ENCODE peak calls at places on chromosomes 12 and 14, in seven cellular contexts. M is CD4-positive, CD25-positive, alpha-beta regulatory T cell; B is HCT116; Y is heart left ventricle; Z is uterus; R is lower lobe of right lung; T is ovary. V is an unnamed sample. For H3K4me1, the result is how much of the 10 kb centered on the place peaks cover.

GRCh38 chr12:107129315-107129930 is 36.1 kb upstream of the CRY1 start:
- DNase-seq in M (no peak), B (no peak), Y (no peak), Z (no peak), R (no peak), T (no peak), V (peak)

GRCh38 chr12:3200779-3201738 is 123.9 kb downstream of the TSPAN9 start:
- DNase-seq in M (no peak), B (no peak), Y (no peak), Z (no peak), R (no peak), T (peak), V (no peak)

GRCh38 chr12:121779422-121779895 is 14.0 kb downstream of the RHOF start:
- DNase-seq in M (no peak), B (no peak), Y (no peak), Z (no peak), R (no peak), T (no peak), V (no peak)

GRCh38 chr14:24629521-24629920 is 4.5 kb downstream of the GZMB start:
- DNase-seq in M (no peak), B (no peak), Y (no peak), Z (no peak), R (no peak), T (no peak), V (no peak)

GRCh38 chr14:63966407-63966806 is 113.6 kb downstream of the SYNE2 start:
- DNase-seq in M (no peak), B (no peak), Y (no peak), Z (no peak), R (no peak), T (no peak), V (no peak)

GRCh38 chr12:45655186-45655585 is 74.3 kb upstream of the ARID2 start:
- DNase-seq in M (peak), B (no peak), Y (no peak), Z (no peak), R (no peak), T (no peak), V (no peak)

GRCh38 chr12:48750215-48750614 is 33.7 kb upstream of the CCNT1 start:
- DNase-seq in M (no peak), B (no peak), Y (no peak), Z (no peak), R (no peak), T (no peak), V (no peak)

GRCh38 chr12:127334324-127334723 is 932.6 kb upstream of the TMEM132C start:
- DNase-seq in M (no peak), B (no peak), Y (no peak), Z (no peak), R (no peak), T (no peak), V (no peak)

GRCh38 chr14:58298880-58299664 is 717 bp downstream of the ARID4A start:
- DNase-seq in M (peak), B (no peak), Y (peak), Z (peak), R (peak), T (peak), V (peak)

GRCh38 chr14:63938198-63939005 is 85.6 kb downstream of the SYNE2 start:
- DNase-seq in M (peak), B (no peak), Y (no peak), Z (no peak), R (no peak), T (no peak), V (no peak)

GRCh38 chr12:22313276-22313995 is 21.1 kb downstream of the ST8SIA1 start:
- DNase-seq in M (no peak), B (no peak), Y (no peak), Z (no peak), R (no peak), T (no peak), V (peak)

GRCh38 chr12:124390442-124391116 is 95.7 kb downstream of the RFLNA start:
- DNase-seq in M (no peak), B (peak), Y (peak), Z (no peak), R (peak), T (peak), V (no peak)

GRCh38 chr14:21039585-21040369 is 2.4 kb upstream of the RNASE7 start:
- DNase-seq in M (peak), B (peak), Y (peak), Z (peak), R (no peak), T (peak), V (peak)

GRCh38 chr12:3962661-3963483 is 89.7 kb upstream of the PARP11 start:
- DNase-seq in M (peak), B (no peak), Y (no peak), Z (no peak), R (peak), T (no peak), V (no peak)

GRCh38 chr14:53491256-53491905 is 338.3 kb upstream of the DDHD1 start:
- DNase-seq in M (no peak), B (no peak), Y (no peak), Z (no peak), R (no peak), T (no peak), V (no peak)

GRCh38 chr12:108696111-108696995 is 35.0 kb downstream of the CORO1C start:
- DNase-seq in M (no peak), B (no peak), Y (no peak), Z (peak), R (no peak), T (no peak), V (no peak)

GRCh38 chr12:11607313-11608081 is 42.0 kb upstream of the ETV6 start:
- DNase-seq in M (no peak), B (no peak), Y (no peak), Z (no peak), R (no peak), T (no peak), V (no peak)

GRCh38 chr12:117067638-117068037 is 31.6 kb downstream of the TESC start:
- DNase-seq in M (no peak), B (no peak), Y (no peak), Z (no peak), R (no peak), T (no peak), V (no peak)

GRCh38 chr14:95623195-95623594 is 63.0 kb upstream of the TCL1B start:
- DNase-seq in M (no peak), B (no peak), Y (no peak), Z (no peak), R (no peak), T (peak), V (no peak)

GRCh38 chr12:110317921-110318320 is 36.9 kb downstream of the ATP2A2 start:
- DNase-seq in M (no peak), B (no peak), Y (no peak), Z (no peak), R (no peak), T (no peak), V (no peak)

GRCh38 chr12:39581592-39581991 is 38.0 kb downstream of the ABCD2 start:
- DNase-seq in M (no peak), B (peak), Y (no peak), Z (no peak), R (no peak), T (no peak), V (no peak)

GRCh38 chr14:104246401-104247335 is 108.3 kb downstream of the KIF26A start:
- DNase-seq in M (no peak), B (no peak), Y (no peak), Z (peak), R (peak), T (peak), V (no peak)

GRCh38 chr14:72948481-72949138 is 22.3 kb downstream of the DCAF4 start:
- DNase-seq in M (peak), B (peak), Y (peak), Z (peak), R (peak), T (peak), V (peak)

GRCh38 chr14:20866963-20867362 is 24.2 kb upstream of the RNASE3 start:
- DNase-seq in M (no peak), B (peak), Y (no peak), Z (no peak), R (no peak), T (no peak), V (no peak)

GRCh38 chr14:83706555-83706954 is 1823.4 kb upstream of the FLRT2 start:
- DNase-seq in M (no peak), B (no peak), Y (no peak), Z (no peak), R (no peak), T (no peak), V (no peak)

GRCh38 chr12:59044791-59045190 is 124.5 kb upstream of the LRIG3 start:
- DNase-seq in M (no peak), B (no peak), Y (no peak), Z (no peak), R (no peak), T (no peak), V (no peak)

GRCh38 chr12:67323007-67323406 is 53.8 kb downstream of the CAND1 start:
- DNase-seq in M (no peak), B (no peak), Y (no peak), Z (no peak), R (no peak), T (no peak), V (no peak)

GRCh38 chr12:22665476-22665875 is 40.5 kb downstream of the ETNK1 start:
- DNase-seq in M (no peak), B (no peak), Y (no peak), Z (no peak), R (no peak), T (no peak), V (no peak)

GRCh38 chr14:93984070-93984469 is 7.7 kb upstream of the ASB2 start:
- DNase-seq in M (no peak), B (no peak), Y (no peak), Z (no peak), R (peak), T (no peak), V (peak)

GRCh38 chr12:53530920-53531319 is 23.6 kb upstream of the NPFF start:
- DNase-seq in M (no peak), B (peak), Y (no peak), Z (no peak), R (no peak), T (no peak), V (no peak)

GRCh38 chr12:92136883-92137582 is 8.6 kb downstream of the BTG1 start:
- DNase-seq in M (peak), B (peak), Y (no peak), Z (no peak), R (no peak), T (no peak), V (no peak)

GRCh38 chr12:92136021-92136735 is 9.5 kb downstream of the BTG1 start:
- DNase-seq in M (no peak), B (no peak), Y (no peak), Z (no peak), R (no peak), T (no peak), V (no peak)

GRCh38 chr12:92133795-92134637 is 11.6 kb downstream of the BTG1 start:
- DNase-seq in M (no peak), B (no peak), Y (no peak), Z (no peak), R (no peak), T (no peak), V (peak)

GRCh38 chr12:92133166-92133565 is 12.5 kb downstream of the BTG1 start:
- DNase-seq in M (no peak), B (no peak), Y (no peak), Z (no peak), R (no peak), T (no peak), V (peak)

DNA sequence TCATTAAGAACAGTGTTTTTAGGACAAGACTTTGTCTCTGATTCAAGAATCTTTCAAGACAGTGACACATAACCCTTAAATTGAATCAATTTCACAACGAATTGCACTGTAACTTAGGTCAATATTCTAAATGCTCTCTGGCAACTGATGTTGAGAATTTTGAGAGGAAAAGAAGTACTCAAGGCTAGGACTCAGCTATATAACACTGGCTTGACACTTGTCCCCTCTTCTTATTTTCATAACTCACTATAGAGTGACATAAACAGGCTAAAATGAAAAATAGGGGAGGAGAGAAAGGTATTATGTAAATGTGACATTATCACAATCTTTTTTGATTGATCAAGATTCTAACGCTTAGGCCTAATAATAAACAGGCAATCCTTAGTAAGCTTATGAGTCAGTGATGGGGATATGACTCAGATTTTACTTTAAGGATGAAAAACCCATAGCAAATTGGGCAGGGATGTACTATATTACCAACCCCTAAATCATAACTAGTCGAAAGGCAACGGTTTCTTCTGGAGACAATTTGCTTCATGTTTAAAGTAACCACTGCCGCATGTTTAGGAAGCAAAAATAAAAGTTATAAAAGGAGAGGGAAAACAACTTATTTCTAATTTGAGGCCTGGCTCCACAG is 10.9 kb downstream of the BTG1 start:
- DNase-seq in M (no peak), B (no peak), Y (no peak), Z (no peak), R (no peak), T (no peak), V (no peak)
- H3K27ac ChIP-seq in M (peak), B (no peak), Y (peak), Z (peak), R (peak), T (peak), V (no peak)

GRCh38 chr14:102759416-102759815 is 17.8 kb upstream of the TRAF3 start:
- DNase-seq in M (no peak), B (no peak), Y (no peak), Z (no peak), R (no peak), T (no peak), V (peak)
- H3K4me1 ChIP-seq in M (under half), B (under half), Y (under half), Z (under half), R (under half), T (under half), V (under half)

GRCh38 chr14:61545716-61546455 is 149.4 kb upstream of the HIF1A start:
- DNase-seq in M (no peak), B (no peak), Y (no peak), Z (no peak), R (no peak), T (no peak), V (peak)

GRCh38 chr14:61543946-61544345 is 151.4 kb upstream of the HIF1A start:
- DNase-seq in M (no peak), B (no peak), Y (no peak), Z (no peak), R (no peak), T (no peak), V (no peak)

GRCh38 chr14:61542848-61543790 is 152.2 kb upstream of the HIF1A start:
- DNase-seq in M (no peak), B (no peak), Y (no peak), Z (no peak), R (no peak), T (no peak), V (no peak)

GRCh38 chr14:61547186-61548121 is 147.9 kb upstream of the HIF1A start:
- DNase-seq in M (no peak), B (no peak), Y (no peak), Z (no peak), R (no peak), T (no peak), V (peak)

GRCh38 chr14:61544448-61545202 is 150.7 kb upstream of the HIF1A start:
- DNase-seq in M (no peak), B (no peak), Y (no peak), Z (no peak), R (no peak), T (no peak), V (no peak)
- H3K27ac ChIP-seq in M (no peak), B (no peak), Y (peak), Z (no peak), R (peak), T (no peak), V (no peak)

GRCh38 chr14:68474741-68475140 is 318.1 kb downstream of the ZFP36L1 start:
- DNase-seq in M (no peak), B (no peak), Y (no peak), Z (no peak), R (no peak), T (no peak), V (no peak)

GRCh38 chr14:68475802-68476201 is 317.1 kb downstream of the ZFP36L1 start:
- DNase-seq in M (no peak), B (no peak), Y (no peak), Z (no peak), R (no peak), T (no peak), V (no peak)

GRCh38 chr14:68471964-68472508 is 320.8 kb downstream of the ZFP36L1 start:
- DNase-seq in M (no peak), B (no peak), Y (no peak), Z (no peak), R (no peak), T (no peak), V (no peak)

GRCh38 chr14:68473050-68473449 is 319.8 kb downstream of the ZFP36L1 start:
- DNase-seq in M (no peak), B (no peak), Y (no peak), Z (no peak), R (no peak), T (no peak), V (no peak)

DNA sequence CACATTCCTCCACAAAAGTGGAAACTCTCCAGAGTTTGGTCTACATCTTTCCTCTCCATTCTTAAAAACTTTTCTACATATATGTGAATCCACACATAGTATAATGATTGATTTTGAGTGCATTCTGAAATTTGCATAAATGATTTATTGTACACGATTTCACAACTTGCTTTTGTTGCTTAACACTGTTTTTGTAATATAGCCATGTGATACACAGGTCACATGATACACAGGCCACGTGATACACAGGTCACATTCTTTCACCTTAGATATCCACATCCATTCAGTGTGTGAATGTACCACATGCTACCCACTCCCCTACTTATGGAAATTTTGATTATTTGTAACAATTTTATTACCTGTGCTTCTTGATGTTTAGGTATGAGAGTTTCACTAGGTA is 319.1 kb downstream of the ZFP36L1 start:
- DNase-seq in M (no peak), B (no peak), Y (no peak), Z (no peak), R (no peak), T (no peak), V (no peak)
- H3K4me1 ChIP-seq in M (under half), B (under half), Y (half or more), Z (under half), R (under half), T (under half), V (under half)

GRCh38 chr14:69750495-69750894 is 16.4 kb upstream of the SRSF5 start:
- DNase-seq in M (no peak), B (no peak), Y (no peak), Z (no peak), R (no peak), T (no peak), V (no peak)
- H3K27ac ChIP-seq in M (no peak), B (no peak), Y (no peak), Z (no peak), R (no peak), T (no peak), V (no peak)

DNA sequence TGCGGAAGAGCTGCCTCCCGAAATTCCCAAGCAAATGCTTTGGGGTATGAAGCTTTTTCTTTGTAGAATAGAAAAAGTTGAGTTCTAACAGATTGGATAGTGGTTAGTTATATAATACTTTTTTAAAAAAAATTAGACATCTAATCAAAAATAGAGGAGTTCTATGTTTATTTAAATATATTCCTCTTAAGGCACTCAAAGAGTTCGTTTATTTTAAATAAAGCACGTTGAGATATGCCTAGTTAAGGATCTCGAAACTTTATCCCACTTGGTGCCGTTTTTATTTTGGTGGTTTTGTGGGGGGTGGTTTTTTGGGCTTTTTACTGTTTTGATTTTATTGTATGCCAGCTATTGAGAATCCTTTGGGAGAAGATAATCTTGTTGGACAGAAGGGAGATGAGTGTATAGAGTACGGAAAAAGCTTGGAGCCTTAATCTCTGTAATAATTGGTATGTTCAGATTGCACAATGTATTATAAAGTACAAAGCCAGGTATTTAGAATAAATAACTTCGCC is 10.7 kb upstream of the SNAPC1 start:
- DNase-seq in M (no peak), B (no peak), Y (no peak), Z (no peak), R (no peak), T (no peak), V (no peak)
- H3K4me1 ChIP-seq in M (under half), B (under half), Y (half or more), Z (under half), R (under half), T (under half), V (under half)

DNA sequence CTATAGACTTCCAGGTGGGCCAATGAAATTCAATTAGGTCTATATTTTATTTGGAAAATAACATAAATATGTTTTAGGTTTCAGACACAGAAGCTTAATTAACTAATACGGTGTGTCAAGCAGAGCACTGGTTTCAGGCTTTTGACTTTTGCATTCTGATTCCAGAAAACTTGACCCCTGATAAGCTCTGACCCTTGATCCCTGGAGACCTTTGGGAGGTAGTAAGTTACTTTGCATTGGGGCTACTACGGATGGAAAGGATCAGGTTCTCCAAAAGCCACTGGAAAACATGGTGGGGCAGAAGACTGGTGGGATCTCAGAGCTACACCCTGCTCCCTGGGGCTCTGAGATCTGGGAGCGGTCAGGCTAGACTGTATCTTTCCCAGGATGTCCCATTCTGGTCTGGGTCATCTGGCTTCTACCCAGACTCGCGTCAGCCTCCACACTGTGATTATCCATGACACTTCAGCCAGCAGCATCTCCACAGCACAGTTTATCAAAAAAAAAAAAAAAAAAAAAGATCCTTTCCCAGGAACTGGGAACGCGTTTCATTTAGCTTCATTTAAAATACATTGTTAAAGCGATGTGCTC is 17.9 kb upstream of the EMP1 start:
- DNase-seq in M (no peak), B (no peak), Y (peak), Z (peak), R (no peak), T (peak), V (no peak)
- H3K27ac ChIP-seq in M (no peak), B (peak), Y (peak), Z (peak), R (peak), T (no peak), V (no peak)

V was measured in SJCRH30.